ENCODE peak calls at places on chromosomes 16 and 17, in six cellular contexts. K is endothelial cell of umbilical vein; S is stimulated activated CD4-positive, alpha-beta T cell treated with anti-CD3 and anti-CD28 coated beads, Interleukin-12 subunit alpha, Interleukin-12 subunit beta, amount 100 ng/mL, for 4 hours; Q is hypothalamus; G is CD8-positive, alpha-beta T cell; Z is islet precursor cell. H is an unnamed sample.

GRCh38 chr16:30767767-30768465 is 5.8 kb downstream of the RNF40 start:
- DNase-seq in S (no peak), Z (no peak), K (no peak), G (peak; percentile 32), Q (no peak), H (peak; percentile 80)

GRCh38 chr16:15811778-15812750 is 44.8 kb downstream of the MYH11 start:
- DNase-seq in K (no peak), Q (no peak), S (no peak), Z (no peak), G (no peak), H (peak; percentile 27)

GRCh38 chr16:25093208-25094061 is 18.1 kb upstream of the LCMT1 start:
- DNase-seq in K (no peak), Q (no peak), Z (no peak), S (no peak), G (no peak), H (no peak)

GRCh38 chr16:48383204-48383876 is 1.9 kb downstream of the SIAH1 start:
- DNase-seq in G (no peak), Z (no peak), S (no peak), K (no peak), Q (no peak), H (no peak)

GRCh38 chr16:46932802-46933201 is 40.7 kb downstream of the DNAJA2 start:
- DNase-seq in S (no peak), Z (no peak), Q (no peak), G (no peak), K (no peak), H (peak; percentile 78)

GRCh38 chr16:57374067-57374534 is 1.8 kb downstream of the CX3CL1 start:
- DNase-seq in G (no peak), Q (no peak), S (no peak), Z (no peak), K (no peak), H (no peak)

GRCh38 chr16:48831081-48831722 is 221.2 kb upstream of the N4BP1 start:
- DNase-seq in S (no peak), G (no peak), Z (peak; percentile 59), Q (no peak), K (no peak), H (no peak)

GRCh38 chr17:58280480-58281217 is at the start of gene MPO:
- DNase-seq in Q (no peak), S (no peak), K (no peak), G (no peak), Z (no peak), H (no peak)

GRCh38 chr16:85969591-85969990 is 70.6 kb downstream of the IRF8 start:
- DNase-seq in Z (peak; percentile 92), K (no peak), G (no peak), S (no peak), Q (no peak), H (no peak)

GRCh38 chr17:61862105-61862574 is 1.2 kb downstream of the BRIP1 start:
- DNase-seq in Z (no peak), Q (no peak), G (no peak), S (no peak), K (peak; percentile 13), H (no peak)

GRCh38 chr16:27232061-27232841 is 28.9 kb downstream of the KDM8 start:
- DNase-seq in S (peak; percentile 34), Q (peak; percentile 47), Z (no peak), G (peak; percentile 51), K (no peak), H (peak; percentile 87)

GRCh38 chr17:40453881-40454630 is 10.8 kb downstream of the IGFBP4 start:
- DNase-seq in Z (no peak), G (no peak), Q (no peak), S (no peak), K (no peak), H (no peak)

GRCh38 chr16:3131755-3132377 is 3.0 kb upstream of the ZNF213 start:
- DNase-seq in S (peak; percentile 32), Q (no peak), Z (peak; percentile 86), G (peak; percentile 43), K (peak; percentile 48), H (no peak)

GRCh38 chr17:28777178-28777577 is 33.4 kb downstream of the TRAF4 start:
- DNase-seq in G (no peak), S (no peak), Z (no peak), Q (no peak), K (no peak), H (no peak)

GRCh38 chr16:68520649-68521086 is 18.4 kb upstream of the ZFP90 start:
- DNase-seq in K (peak; percentile 76), Q (peak; percentile 64), Z (peak; percentile 94), S (peak; percentile 80), G (peak; percentile 88), H (peak; percentile 95)

GRCh38 chr16:30692381-30693074 is 6.4 kb upstream of the SRCAP start:
- DNase-seq in G (no peak), Q (no peak), K (no peak), Z (no peak), S (no peak), H (no peak)

GRCh38 chr16:23207485-23207884 is 24.9 kb downstream of the SCNN1G start:
- DNase-seq in Q (no peak), Z (peak; percentile 68), K (no peak), G (no peak), S (no peak), H (no peak)

GRCh38 chr16:2664522-2665096 is 17.7 kb upstream of the KCTD5 start:
- DNase-seq in Q (no peak), K (no peak), Z (no peak), G (no peak), S (no peak), H (no peak)

GRCh38 chr17:7258731-7259554 is 3.3 kb downstream of the CLDN7 start:
- DNase-seq in Q (no peak), S (no peak), K (no peak), G (no peak), Z (no peak), H (no peak)

GRCh38 chr17:223723-224471 is 42.4 kb upstream of the DOC2B start:
- DNase-seq in S (no peak), Q (no peak), G (no peak), Z (no peak), K (no peak), H (peak; percentile 61)

GRCh38 chr17:19987897-19988296 is 10.3 kb upstream of the AKAP10 start:
- DNase-seq in K (no peak), G (no peak), Q (no peak), S (no peak), Z (no peak), H (no peak)

GRCh38 chr16:80938035-80938927 is 68.4 kb downstream of the CMC2 start:
- DNase-seq in S (no peak), K (peak; percentile 98), Z (peak; percentile 83), Q (no peak), G (no peak), H (no peak)

GRCh38 chr16:50025544-50025931 is 513 bp downstream of the CNEP1R1 start:
- DNase-seq in G (peak; percentile 22), K (no peak), S (peak; percentile 10), Z (peak; percentile 54), Q (no peak), H (no peak)

GRCh38 chr17:28466521-28467048 is 6.9 kb upstream of the SLC13A2 start:
- DNase-seq in Z (peak; percentile 57), Q (no peak), S (no peak), K (no peak), G (no peak), H (no peak)

GRCh38 chr17:72176902-72177660 is 56.3 kb downstream of the SOX9 start:
- DNase-seq in G (no peak), Q (no peak), S (no peak), K (no peak), Z (no peak), H (no peak)

GRCh38 chr16:13995194-13995593 is 75.2 kb downstream of the ERCC4 start:
- DNase-seq in Z (no peak), G (no peak), Q (no peak), S (no peak), K (no peak), H (no peak)

GRCh38 chr16:66324785-66325184 is 41.7 kb upstream of the CDH5 start:
- DNase-seq in Z (peak; percentile 90), G (no peak), Q (peak; percentile 67), K (peak; percentile 16), S (no peak), H (no peak)

GRCh38 chr16:49354101-49354500 is 19.5 kb upstream of the C16orf78 start:
- DNase-seq in Q (no peak), S (no peak), Z (no peak), G (no peak), K (no peak), H (no peak)

GRCh38 chr16:1950559-1950958 is 3.9 kb downstream of the RPL3L start:
- DNase-seq in Q (no peak), Z (peak; percentile 49), G (no peak), K (no peak), S (no peak), H (no peak)

GRCh38 chr17:59601130-59601529 is 18.6 kb upstream of the CLTC start:
- DNase-seq in Z (no peak), Q (no peak), G (no peak), S (no peak), K (no peak), H (no peak)

GRCh38 chr17:48721009-48721402 is 1.3 kb downstream of the PRAC1 start:
- DNase-seq in Z (no peak), Q (no peak), G (no peak), K (no peak), S (no peak), H (no peak)

GRCh38 chr17:35765731-35766488 is 5.2 kb downstream of the C17orf50 start:
- DNase-seq in Q (no peak), G (no peak), S (no peak), Z (no peak), K (no peak), H (no peak)

GRCh38 chr17:48441231-48441711 is 11.3 kb upstream of the SKAP1 start:
- DNase-seq in K (no peak), Z (no peak), S (no peak), Q (no peak), G (peak; percentile 41), H (no peak)

GRCh38 chr17:44233582-44233981 is 14.1 kb upstream of the UBTF start:
- DNase-seq in S (no peak), K (no peak), Q (no peak), G (no peak), Z (no peak), H (no peak)

GRCh38 chr17:75524971-75525805 is at the start of gene LLGL2:
- DNase-seq in K (peak; percentile 44), G (peak; percentile 78), Z (peak; percentile 96), Q (peak; percentile 49), S (peak; percentile 78), H (peak; percentile 96)

GRCh38 chr17:49952209-49952911 is 16.6 kb upstream of the DLX4 start:
- DNase-seq in Q (no peak), S (peak; percentile 79), G (peak; percentile 84), K (peak; percentile 69), Z (peak; percentile 97), H (peak; percentile 88)

H was measured in spleen.